ENCODE peak calls at places on chromosome 17, in seven cellular contexts. One of them, this sample, is unnamed.

GRCh38 chr17:57356722-57357391 is 100.5 kb downstream of the MSI2 start:
- DNase-seq in brain microvascular endothelial cell: no peak
- DNase-seq in mucosa of descending colon: no peak
- DNase-seq in B cell: peak; percentile 33
- DNase-seq in RWPE2: no peak
- DNase-seq in fibroblast of the aortic adventitia: no peak
- DNase-seq in stimulated activated CD8-positive, alpha-beta memory T cell treated with anti-CD3 and anti-CD28 coated beads, Interleukin-7, amount 100 ng/mL, for 1 hour: no peak
- DNase-seq in this sample: no peak

GRCh38 chr17:2347805-2348685 is 10.7 kb downstream of the SGSM2 start:
- DNase-seq in fibroblast of the aortic adventitia: peak; percentile 63
- DNase-seq in B cell: no peak
- DNase-seq in mucosa of descending colon: peak; percentile 38
- DNase-seq in stimulated activated CD8-positive, alpha-beta memory T cell treated with anti-CD3 and anti-CD28 coated beads, Interleukin-7, amount 100 ng/mL, for 1 hour: no peak
- DNase-seq in brain microvascular endothelial cell: peak; percentile 65
- DNase-seq in RWPE2: no peak
- DNase-seq in this sample: no peak

GRCh38 chr17:3695723-3696411 is at the start of gene P2RX5:
- DNase-seq in mucosa of descending colon: no peak
- DNase-seq in B cell: peak; percentile 74
- DNase-seq in stimulated activated CD8-positive, alpha-beta memory T cell treated with anti-CD3 and anti-CD28 coated beads, Interleukin-7, amount 100 ng/mL, for 1 hour: no peak
- DNase-seq in fibroblast of the aortic adventitia: no peak
- DNase-seq in brain microvascular endothelial cell: no peak
- DNase-seq in RWPE2: no peak
- DNase-seq in this sample: no peak

GRCh38 chr17:40604327-40605080 is 39.2 kb upstream of the CCR7 start:
- DNase-seq in B cell: no peak
- DNase-seq in stimulated activated CD8-positive, alpha-beta memory T cell treated with anti-CD3 and anti-CD28 coated beads, Interleukin-7, amount 100 ng/mL, for 1 hour: no peak
- DNase-seq in fibroblast of the aortic adventitia: no peak
- DNase-seq in RWPE2: no peak
- DNase-seq in mucosa of descending colon: no peak
- DNase-seq in brain microvascular endothelial cell: no peak
- DNase-seq in this sample: no peak

GRCh38 chr17:77862890-77863813 is 95.4 kb upstream of the TNRC6C start:
- DNase-seq in B cell: no peak
- DNase-seq in mucosa of descending colon: no peak
- DNase-seq in brain microvascular endothelial cell: no peak
- DNase-seq in stimulated activated CD8-positive, alpha-beta memory T cell treated with anti-CD3 and anti-CD28 coated beads, Interleukin-7, amount 100 ng/mL, for 1 hour: no peak
- DNase-seq in fibroblast of the aortic adventitia: no peak
- DNase-seq in RWPE2: no peak
- DNase-seq in this sample: no peak

GRCh38 chr17:70313031-70313430 is 143.7 kb downstream of the KCNJ2 start:
- DNase-seq in mucosa of descending colon: no peak
- DNase-seq in stimulated activated CD8-positive, alpha-beta memory T cell treated with anti-CD3 and anti-CD28 coated beads, Interleukin-7, amount 100 ng/mL, for 1 hour: no peak
- DNase-seq in B cell: no peak
- DNase-seq in fibroblast of the aortic adventitia: no peak
- DNase-seq in brain microvascular endothelial cell: no peak
- DNase-seq in RWPE2: no peak
- DNase-seq in this sample: no peak

GRCh38 chr17:49018673-49019215 is 21.6 kb downstream of the IGF2BP1 start:
- DNase-seq in brain microvascular endothelial cell: no peak
- DNase-seq in B cell: no peak
- DNase-seq in mucosa of descending colon: no peak
- DNase-seq in RWPE2: no peak
- DNase-seq in fibroblast of the aortic adventitia: no peak
- DNase-seq in stimulated activated CD8-positive, alpha-beta memory T cell treated with anti-CD3 and anti-CD28 coated beads, Interleukin-7, amount 100 ng/mL, for 1 hour: no peak
- DNase-seq in this sample: no peak

GRCh38 chr17:31715436-31715835 is 143.6 kb downstream of the COPRS start:
- DNase-seq in stimulated activated CD8-positive, alpha-beta memory T cell treated with anti-CD3 and anti-CD28 coated beads, Interleukin-7, amount 100 ng/mL, for 1 hour: no peak
- DNase-seq in brain microvascular endothelial cell: no peak
- DNase-seq in fibroblast of the aortic adventitia: no peak
- DNase-seq in mucosa of descending colon: no peak
- DNase-seq in RWPE2: no peak
- DNase-seq in B cell: no peak
- DNase-seq in this sample: no peak

GRCh38 chr17:44952946-44953475 is 5.4 kb upstream of the KIF18B start:
- DNase-seq in fibroblast of the aortic adventitia: no peak
- DNase-seq in stimulated activated CD8-positive, alpha-beta memory T cell treated with anti-CD3 and anti-CD28 coated beads, Interleukin-7, amount 100 ng/mL, for 1 hour: no peak
- DNase-seq in RWPE2: peak; percentile 24
- DNase-seq in brain microvascular endothelial cell: no peak
- DNase-seq in mucosa of descending colon: no peak
- DNase-seq in B cell: no peak
- DNase-seq in this sample: no peak

GRCh38 chr17:35740997-35741931 is 9.8 kb downstream of the RASL10B start:
- DNase-seq in mucosa of descending colon: no peak
- DNase-seq in B cell: no peak
- DNase-seq in brain microvascular endothelial cell: no peak
- DNase-seq in RWPE2: no peak
- DNase-seq in stimulated activated CD8-positive, alpha-beta memory T cell treated with anti-CD3 and anti-CD28 coated beads, Interleukin-7, amount 100 ng/mL, for 1 hour: no peak
- DNase-seq in fibroblast of the aortic adventitia: no peak
- DNase-seq in this sample: no peak

GRCh38 chr17:63550816-63551639 is 751 bp downstream of the DCAF7 start:
- DNase-seq in fibroblast of the aortic adventitia: peak; percentile 16
- DNase-seq in mucosa of descending colon: peak; percentile 23
- DNase-seq in brain microvascular endothelial cell: peak; percentile 42
- DNase-seq in stimulated activated CD8-positive, alpha-beta memory T cell treated with anti-CD3 and anti-CD28 coated beads, Interleukin-7, amount 100 ng/mL, for 1 hour: no peak
- DNase-seq in RWPE2: no peak
- DNase-seq in B cell: no peak
- DNase-seq in this sample: no peak

GRCh38 chr17:72691601-72692000 is 400.9 kb downstream of the SLC39A11 start:
- DNase-seq in RWPE2: no peak
- DNase-seq in fibroblast of the aortic adventitia: peak; percentile 77
- DNase-seq in mucosa of descending colon: no peak
- DNase-seq in B cell: no peak
- DNase-seq in stimulated activated CD8-positive, alpha-beta memory T cell treated with anti-CD3 and anti-CD28 coated beads, Interleukin-7, amount 100 ng/mL, for 1 hour: no peak
- DNase-seq in brain microvascular endothelial cell: peak; percentile 58
- DNase-seq in this sample: no peak

GRCh38 chr17:83152745-83153611 is 73.6 kb downstream of the METRNL start:
- DNase-seq in fibroblast of the aortic adventitia: no peak
- DNase-seq in mucosa of descending colon: peak; percentile 45
- DNase-seq in RWPE2: no peak
- DNase-seq in stimulated activated CD8-positive, alpha-beta memory T cell treated with anti-CD3 and anti-CD28 coated beads, Interleukin-7, amount 100 ng/mL, for 1 hour: no peak
- DNase-seq in brain microvascular endothelial cell: no peak
- DNase-seq in B cell: peak; percentile 32
- DNase-seq in this sample: no peak

GRCh38 chr17:6439951-6440350 is 4.3 kb upstream of the PIMREG start:
- DNase-seq in fibroblast of the aortic adventitia: no peak
- DNase-seq in B cell: no peak
- DNase-seq in brain microvascular endothelial cell: no peak
- DNase-seq in stimulated activated CD8-positive, alpha-beta memory T cell treated with anti-CD3 and anti-CD28 coated beads, Interleukin-7, amount 100 ng/mL, for 1 hour: no peak
- DNase-seq in mucosa of descending colon: no peak
- DNase-seq in RWPE2: no peak
- DNase-seq in this sample: no peak

GRCh38 chr17:13194887-13195286 is 177.1 kb upstream of the ELAC2 start:
- DNase-seq in stimulated activated CD8-positive, alpha-beta memory T cell treated with anti-CD3 and anti-CD28 coated beads, Interleukin-7, amount 100 ng/mL, for 1 hour: no peak
- DNase-seq in mucosa of descending colon: no peak
- DNase-seq in B cell: no peak
- DNase-seq in fibroblast of the aortic adventitia: no peak
- DNase-seq in brain microvascular endothelial cell: no peak
- DNase-seq in RWPE2: no peak
- DNase-seq in this sample: no peak

GRCh38 chr17:73194514-73195222 is 1.8 kb downstream of the COG1 start:
- DNase-seq in brain microvascular endothelial cell: peak; percentile 25
- DNase-seq in stimulated activated CD8-positive, alpha-beta memory T cell treated with anti-CD3 and anti-CD28 coated beads, Interleukin-7, amount 100 ng/mL, for 1 hour: no peak
- DNase-seq in RWPE2: no peak
- DNase-seq in B cell: no peak
- DNase-seq in mucosa of descending colon: no peak
- DNase-seq in fibroblast of the aortic adventitia: peak; percentile 32
- DNase-seq in this sample: no peak

GRCh38 chr17:5561736-5562135 is 22.6 kb downstream of the NLRP1 start:
- DNase-seq in mucosa of descending colon: no peak
- DNase-seq in B cell: no peak
- DNase-seq in stimulated activated CD8-positive, alpha-beta memory T cell treated with anti-CD3 and anti-CD28 coated beads, Interleukin-7, amount 100 ng/mL, for 1 hour: no peak
- DNase-seq in RWPE2: no peak
- DNase-seq in fibroblast of the aortic adventitia: no peak
- DNase-seq in brain microvascular endothelial cell: no peak
- DNase-seq in this sample: no peak

GRCh38 chr17:17196776-17197175 is 9.4 kb downstream of the PLD6 start:
- DNase-seq in mucosa of descending colon: no peak
- DNase-seq in stimulated activated CD8-positive, alpha-beta memory T cell treated with anti-CD3 and anti-CD28 coated beads, Interleukin-7, amount 100 ng/mL, for 1 hour: no peak
- DNase-seq in B cell: no peak
- DNase-seq in brain microvascular endothelial cell: no peak
- DNase-seq in RWPE2: no peak
- DNase-seq in fibroblast of the aortic adventitia: no peak
- DNase-seq in this sample: no peak

GRCh38 chr17:57869599-57870282 is 19.9 kb upstream of the MRPS23 start:
- DNase-seq in stimulated activated CD8-positive, alpha-beta memory T cell treated with anti-CD3 and anti-CD28 coated beads, Interleukin-7, amount 100 ng/mL, for 1 hour: no peak
- DNase-seq in mucosa of descending colon: no peak
- DNase-seq in fibroblast of the aortic adventitia: peak; percentile 85
- DNase-seq in brain microvascular endothelial cell: peak; percentile 64
- DNase-seq in B cell: no peak
- DNase-seq in RWPE2: no peak
- DNase-seq in this sample: no peak

GRCh38 chr17:55152236-55152635 is 112.5 kb upstream of the HLF start:
- DNase-seq in mucosa of descending colon: no peak
- DNase-seq in fibroblast of the aortic adventitia: peak; percentile 52
- DNase-seq in RWPE2: no peak
- DNase-seq in B cell: no peak
- DNase-seq in brain microvascular endothelial cell: no peak
- DNase-seq in stimulated activated CD8-positive, alpha-beta memory T cell treated with anti-CD3 and anti-CD28 coated beads, Interleukin-7, amount 100 ng/mL, for 1 hour: no peak
- DNase-seq in this sample: no peak

GRCh38 chr17:9643611-9644010 is 1.7 kb upstream of the USP43 start:
- DNase-seq in stimulated activated CD8-positive, alpha-beta memory T cell treated with anti-CD3 and anti-CD28 coated beads, Interleukin-7, amount 100 ng/mL, for 1 hour: no peak
- DNase-seq in B cell: no peak
- DNase-seq in mucosa of descending colon: no peak
- DNase-seq in fibroblast of the aortic adventitia: no peak
- DNase-seq in RWPE2: no peak
- DNase-seq in brain microvascular endothelial cell: no peak
- DNase-seq in this sample: no peak

GRCh38 chr17:12627776-12628491 is 37.8 kb upstream of the MYOCD start:
- DNase-seq in brain microvascular endothelial cell: peak; percentile 86
- DNase-seq in B cell: no peak
- DNase-seq in stimulated activated CD8-positive, alpha-beta memory T cell treated with anti-CD3 and anti-CD28 coated beads, Interleukin-7, amount 100 ng/mL, for 1 hour: no peak
- DNase-seq in fibroblast of the aortic adventitia: peak; percentile 33
- DNase-seq in mucosa of descending colon: no peak
- DNase-seq in RWPE2: no peak
- DNase-seq in this sample: no peak

GRCh38 chr17:10042589-10043244 is 137.6 kb upstream of the RCVRN start:
- DNase-seq in RWPE2: no peak
- DNase-seq in fibroblast of the aortic adventitia: peak; percentile 45
- DNase-seq in B cell: no peak
- DNase-seq in mucosa of descending colon: no peak
- DNase-seq in stimulated activated CD8-positive, alpha-beta memory T cell treated with anti-CD3 and anti-CD28 coated beads, Interleukin-7, amount 100 ng/mL, for 1 hour: no peak
- DNase-seq in brain microvascular endothelial cell: no peak
- DNase-seq in this sample: no peak

GRCh38 chr17:77327181-77327565 is 186.4 kb downstream of the SEC14L1 start:
- DNase-seq in fibroblast of the aortic adventitia: no peak
- DNase-seq in brain microvascular endothelial cell: no peak
- DNase-seq in B cell: no peak
- DNase-seq in RWPE2: no peak
- DNase-seq in stimulated activated CD8-positive, alpha-beta memory T cell treated with anti-CD3 and anti-CD28 coated beads, Interleukin-7, amount 100 ng/mL, for 1 hour: no peak
- DNase-seq in mucosa of descending colon: no peak
- DNase-seq in this sample: no peak

GRCh38 chr17:65278050-65278819 is 141.1 kb downstream of the RGS9 start:
- DNase-seq in RWPE2: no peak
- DNase-seq in fibroblast of the aortic adventitia: peak; percentile 48
- DNase-seq in brain microvascular endothelial cell: peak; percentile 78
- DNase-seq in B cell: no peak
- DNase-seq in stimulated activated CD8-positive, alpha-beta memory T cell treated with anti-CD3 and anti-CD28 coated beads, Interleukin-7, amount 100 ng/mL, for 1 hour: no peak
- DNase-seq in mucosa of descending colon: peak; percentile 83
- DNase-seq in this sample: no peak

GRCh38 chr17:37708616-37709212 is 36.1 kb downstream of the HNF1B start:
- DNase-seq in stimulated activated CD8-positive, alpha-beta memory T cell treated with anti-CD3 and anti-CD28 coated beads, Interleukin-7, amount 100 ng/mL, for 1 hour: no peak
- DNase-seq in fibroblast of the aortic adventitia: no peak
- DNase-seq in B cell: no peak
- DNase-seq in brain microvascular endothelial cell: no peak
- DNase-seq in RWPE2: no peak
- DNase-seq in mucosa of descending colon: peak; percentile 64
- DNase-seq in this sample: no peak

GRCh38 chr17:42289863-42290165 is 1.5 kb downstream of the STAT5A start:
- DNase-seq in brain microvascular endothelial cell: no peak
- DNase-seq in stimulated activated CD8-positive, alpha-beta memory T cell treated with anti-CD3 and anti-CD28 coated beads, Interleukin-7, amount 100 ng/mL, for 1 hour: no peak
- DNase-seq in RWPE2: peak; percentile 38
- DNase-seq in B cell: no peak
- DNase-seq in fibroblast of the aortic adventitia: no peak
- DNase-seq in mucosa of descending colon: no peak
- DNase-seq in this sample: no peak

GRCh38 chr17:28253663-28254062 is 65.3 kb upstream of the TMEM97 start:
- DNase-seq in mucosa of descending colon: no peak
- DNase-seq in RWPE2: no peak
- DNase-seq in stimulated activated CD8-positive, alpha-beta memory T cell treated with anti-CD3 and anti-CD28 coated beads, Interleukin-7, amount 100 ng/mL, for 1 hour: no peak
- DNase-seq in B cell: no peak
- DNase-seq in brain microvascular endothelial cell: no peak
- DNase-seq in fibroblast of the aortic adventitia: no peak
- DNase-seq in this sample: no peak

GRCh38 chr17:8087075-8087941 is at the start of gene ALOX12B:
- DNase-seq in brain microvascular endothelial cell: no peak
- DNase-seq in B cell: no peak
- DNase-seq in RWPE2: no peak
- DNase-seq in fibroblast of the aortic adventitia: no peak
- DNase-seq in stimulated activated CD8-positive, alpha-beta memory T cell treated with anti-CD3 and anti-CD28 coated beads, Interleukin-7, amount 100 ng/mL, for 1 hour: no peak
- DNase-seq in mucosa of descending colon: no peak
- DNase-seq in this sample: no peak

GRCh38 chr17:41446806-41447205 is 6.0 kb upstream of the KRT38 start:
- DNase-seq in RWPE2: no peak
- DNase-seq in brain microvascular endothelial cell: peak; percentile 33
- DNase-seq in fibroblast of the aortic adventitia: peak; percentile 94
- DNase-seq in B cell: no peak
- DNase-seq in mucosa of descending colon: no peak
- DNase-seq in stimulated activated CD8-positive, alpha-beta memory T cell treated with anti-CD3 and anti-CD28 coated beads, Interleukin-7, amount 100 ng/mL, for 1 hour: no peak
- DNase-seq in this sample: no peak

GRCh38 chr17:65231086-65231485 is 93.9 kb downstream of the RGS9 start:
- DNase-seq in stimulated activated CD8-positive, alpha-beta memory T cell treated with anti-CD3 and anti-CD28 coated beads, Interleukin-7, amount 100 ng/mL, for 1 hour: no peak
- DNase-seq in brain microvascular endothelial cell: no peak
- DNase-seq in fibroblast of the aortic adventitia: no peak
- DNase-seq in RWPE2: no peak
- DNase-seq in B cell: no peak
- DNase-seq in mucosa of descending colon: no peak
- DNase-seq in this sample: no peak

GRCh38 chr17:79608729-79609039 is 2.2 kb downstream of the RBFOX3 start:
- DNase-seq in B cell: no peak
- DNase-seq in RWPE2: no peak
- DNase-seq in stimulated activated CD8-positive, alpha-beta memory T cell treated with anti-CD3 and anti-CD28 coated beads, Interleukin-7, amount 100 ng/mL, for 1 hour: no peak
- DNase-seq in fibroblast of the aortic adventitia: no peak
- DNase-seq in mucosa of descending colon: no peak
- DNase-seq in brain microvascular endothelial cell: no peak
- DNase-seq in this sample: no peak

GRCh38 chr17:60557805-60558204 is 31.8 kb upstream of the APPBP2 start:
- DNase-seq in fibroblast of the aortic adventitia: no peak
- DNase-seq in B cell: peak; percentile 14
- DNase-seq in mucosa of descending colon: no peak
- DNase-seq in stimulated activated CD8-positive, alpha-beta memory T cell treated with anti-CD3 and anti-CD28 coated beads, Interleukin-7, amount 100 ng/mL, for 1 hour: no peak
- DNase-seq in brain microvascular endothelial cell: no peak
- DNase-seq in RWPE2: no peak
- DNase-seq in this sample: no peak